ENCODE peak calls at places on chromosomes 11 and 22, in seven cellular contexts. V is esophagus muscularis mucosa, B is spleen, A is SK-N-SH, E is transverse colon, Z is suprapubic skin, K is HL-60. C is an unnamed sample.

GRCh38 chr11:77191429-77191822 is 63.4 kb downstream of the MYO7A start:
- DNase-seq in V (no peak), B (no peak), A (no peak), E (no peak), Z (no peak), K (no peak), C (no peak)

GRCh38 chr11:100740440-100740839 is 53.4 kb downstream of the ARHGAP42 start:
- DNase-seq in V (no peak), B (no peak), A (no peak), E (no peak), Z (no peak), K (no peak), C (no peak)

GRCh38 chr11:75924966-75925784 is 110.2 kb downstream of the UVRAG start:
- DNase-seq in V (no peak), B (no peak), A (no peak), E (no peak), Z (no peak), K (no peak), C (peak; percentile 50)

GRCh38 chr22:30182365-30182764 is 64.2 kb downstream of the LIF start:
- DNase-seq in V (no peak), B (no peak), A (no peak), E (no peak), Z (no peak), K (no peak), C (no peak)

GRCh38 chr11:73240190-73240781 is 22.2 kb downstream of the P2RY2 start:
- DNase-seq in V (no peak), B (peak; percentile 66), A (no peak), E (no peak), Z (no peak), K (peak; percentile 29), C (no peak)

GRCh38 chr11:4619514-4619913 is 11.5 kb upstream of the TRIM68 start:
- DNase-seq in V (peak; percentile 39), B (no peak), A (no peak), E (peak; percentile 20), Z (no peak), K (no peak), C (no peak)

GRCh38 chr22:20567371-20567847 is 60.0 kb downstream of the MED15 start:
- DNase-seq in V (no peak), B (peak; percentile 32), A (no peak), E (no peak), Z (no peak), K (no peak), C (no peak)

GRCh38 chr11:94494200-94494545 is 389 bp downstream of the ANKRD49 start:
- DNase-seq in V (no peak), B (no peak), A (no peak), E (no peak), Z (no peak), K (no peak), C (no peak)

GRCh38 chr22:18970180-18970947 is 34.3 kb upstream of the PRODH start:
- DNase-seq in V (no peak), B (peak; percentile 59), A (peak; percentile 85), E (no peak), Z (no peak), K (no peak), C (no peak)

GRCh38 chr22:43423046-43423445 is 11.2 kb downstream of the MPPED1 start:
- DNase-seq in V (no peak), B (no peak), A (no peak), E (no peak), Z (no peak), K (no peak), C (no peak)

GRCh38 chr22:49754674-49755590 is 72.7 kb downstream of the BRD1 start:
- DNase-seq in V (peak; percentile 87), B (peak; percentile 53), A (peak; percentile 41), E (no peak), Z (no peak), K (no peak), C (no peak)

DNA sequence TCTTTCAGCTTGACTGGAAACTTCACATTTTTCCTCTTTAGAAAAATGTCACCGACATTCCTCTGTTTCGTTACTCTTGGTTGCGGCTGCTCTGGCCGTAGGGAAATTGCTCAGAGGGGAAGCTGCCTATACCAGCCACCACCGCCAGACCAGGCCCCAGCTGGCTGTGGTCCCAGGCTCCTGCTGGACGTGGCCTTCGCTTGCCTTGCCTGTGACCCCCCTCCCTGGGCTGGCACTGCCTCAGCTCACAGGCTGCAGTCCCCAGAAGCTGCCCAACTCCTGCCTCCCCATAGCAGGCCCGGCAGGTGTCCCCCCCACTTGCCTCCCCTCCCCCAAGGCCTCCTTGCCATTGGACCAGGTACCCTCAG is 197.7 kb downstream of the MN1 start:
- DNase-seq in V (no peak), B (peak; percentile 51), A (peak; percentile 68), E (no peak), Z (no peak), K (no peak), C (no peak)
- TF ChIP-seq CTCF in V (no peak), B (no peak), A (no peak), E (no peak), Z (no peak), K (no peak), C (no peak)

GRCh38 chr22:36961626-36962025 is 48.2 kb downstream of the CSF2RB start:
- DNase-seq in V (no peak), B (no peak), A (no peak), E (no peak), Z (no peak), K (no peak), C (no peak)

GRCh38 chr22:36954251-36955014 is 41.0 kb downstream of the CSF2RB start:
- DNase-seq in V (no peak), B (no peak), A (no peak), E (no peak), Z (peak; percentile 44), K (no peak), C (no peak)

GRCh38 chr22:36955691-36956090 is 42.3 kb downstream of the CSF2RB start:
- DNase-seq in V (no peak), B (no peak), A (no peak), E (no peak), Z (no peak), K (no peak), C (no peak)

GRCh38 chr22:36953239-36954080 is 40.0 kb downstream of the CSF2RB start:
- DNase-seq in V (no peak), B (no peak), A (no peak), E (no peak), Z (peak; percentile 40), K (no peak), C (no peak)

DNA sequence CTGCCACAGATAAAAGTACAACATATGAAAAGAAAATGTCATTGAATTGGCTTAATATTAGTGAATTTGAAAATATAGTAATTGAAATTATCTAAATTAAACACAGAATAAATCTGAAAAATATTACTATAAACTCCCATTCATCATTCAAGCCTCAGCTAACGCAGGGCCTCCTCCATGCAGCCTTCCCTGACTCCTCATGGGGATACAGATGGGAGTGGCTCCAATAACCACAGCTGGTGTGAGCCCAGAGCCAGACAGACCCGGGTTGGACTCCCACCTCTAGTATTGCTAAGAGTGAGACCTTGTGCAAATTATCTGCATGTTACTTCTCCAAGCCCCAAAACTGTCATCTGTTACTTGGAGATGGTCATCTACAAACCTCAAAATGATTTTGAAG is 44.9 kb downstream of the CSF2RB start:
- DNase-seq in V (no peak), B (no peak), A (no peak), E (no peak), Z (peak; percentile 61), K (no peak), C (no peak)
- H3K4me3 ChIP-seq in V (no peak overlapping the region), B (no peak overlapping the region), A (no peak overlapping the region), E (no peak overlapping the region), Z (no peak overlapping the region), K (no peak overlapping the region), C (no peak overlapping the region)

GRCh38 chr11:130161441-130161840 is 1.9 kb downstream of the ST14 start:
- DNase-seq in V (no peak), B (no peak), A (no peak), E (no peak), Z (no peak), K (no peak), C (no peak)

GRCh38 chr11:130157840-130158239 is 1.7 kb upstream of the ST14 start:
- DNase-seq in V (no peak), B (no peak), A (no peak), E (no peak), Z (no peak), K (no peak), C (no peak)

GRCh38 chr11:130159139-130159538 is 443 bp upstream of the ST14 start:
- DNase-seq in V (no peak), B (no peak), A (no peak), E (no peak), Z (no peak), K (no peak), C (no peak)

GRCh38 chr11:130160460-130161090 is 993 bp downstream of the ST14 start:
- DNase-seq in V (no peak), B (no peak), A (no peak), E (no peak), Z (no peak), K (no peak), C (no peak)

DNA sequence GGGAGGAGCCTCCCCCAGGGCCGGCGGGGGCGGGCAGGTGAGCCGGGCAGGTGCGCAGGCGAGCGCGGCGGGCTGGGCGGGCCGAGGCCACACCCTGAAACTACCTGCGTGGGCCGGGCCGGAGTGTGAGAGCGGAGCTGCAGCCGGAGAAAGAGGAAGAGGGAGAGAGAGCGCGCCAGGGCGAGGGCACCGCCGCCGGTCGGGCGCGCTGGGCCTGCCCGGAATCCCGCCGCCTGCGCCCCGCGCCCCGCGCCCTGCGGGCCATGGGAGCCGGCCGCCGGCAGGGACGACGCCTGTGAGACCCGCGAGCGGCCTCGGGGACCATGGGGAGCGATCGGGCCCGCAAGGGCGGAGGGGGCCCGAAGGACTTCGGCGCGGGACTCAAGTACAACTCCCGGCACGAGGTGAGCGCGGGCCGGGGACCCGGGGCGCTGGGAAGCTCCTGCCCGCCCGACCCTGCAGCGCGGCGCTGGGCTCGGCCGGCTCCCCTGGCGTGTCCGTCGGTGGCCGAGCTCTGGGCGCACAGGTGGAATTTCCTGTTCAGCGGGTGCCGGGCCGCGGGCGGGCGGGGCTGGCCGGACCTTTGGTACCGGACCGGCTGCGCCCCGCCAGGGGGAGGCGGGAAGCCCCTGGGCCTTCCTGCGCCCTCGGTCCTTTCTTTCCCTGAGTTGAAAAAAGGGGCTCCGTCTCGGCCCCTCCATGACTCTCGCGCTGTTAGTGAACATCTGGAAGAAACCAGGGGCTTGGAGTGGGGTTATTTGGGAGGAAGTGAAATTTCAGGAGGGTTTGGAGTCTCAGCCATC is at the start of gene ST14:
- DNase-seq in V (no peak), B (peak; percentile 90), A (peak; percentile 54), E (peak; percentile 89), Z (no peak), K (no peak), C (peak; percentile 79)
- TF ChIP-seq POLR2AphosphoS5 in V (no peak), B (no peak), A (no peak), E (peak; percentile 90), Z (no peak), K (no peak), C (peak; percentile 30)

DNA sequence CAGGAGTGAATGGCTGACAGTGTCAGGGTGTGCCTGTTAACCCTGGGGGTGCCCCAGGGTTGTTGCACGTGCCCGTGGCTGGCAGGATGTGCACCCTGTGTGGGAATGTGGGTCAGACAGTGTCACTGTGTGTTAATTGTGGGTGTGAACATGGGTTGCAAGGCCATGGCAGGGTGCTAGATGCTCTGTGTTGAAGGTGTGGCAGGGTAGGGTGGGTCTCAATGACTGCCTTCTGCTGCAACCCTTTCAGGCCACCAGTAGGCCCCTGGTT is 8.3 kb downstream of the RIN1 start:
- DNase-seq in V (no peak), B (no peak), A (no peak), E (peak; percentile 42), Z (no peak), K (no peak), C (no peak)
- TF ChIP-seq CTCF in V (no peak), B (no peak), A (no peak), E (no peak), Z (no peak), K (no peak), C (no peak)

GRCh38 chr11:61817471-61818202 is 834 bp upstream of the FADS1 start:
- DNase-seq in V (no peak), B (no peak), A (no peak), E (no peak), Z (no peak), K (no peak), C (no peak)
- H3K4me3 ChIP-seq in V (peak overlapping the region; percentile 71), B (peak overlapping the region; percentile 71), A (peak overlapping the region; percentile 83), E (no peak overlapping the region), Z (peak overlapping the region; percentile 64), K (peak overlapping the region; percentile 52), C (no peak overlapping the region)